ENCODE peak calls at places on chromosome 15, in nine cellular contexts. T is Panc1, O is fibroblast of lung, P is lower lobe of right lung, W is pancreas, V is GM23248, F is spleen, H is HCT116, J is A673. E is an unnamed sample.

GRCh38 chr15:38076806-38077205 is 142.4 kb downstream of the TMCO5A start:
- DNase-seq in T (no peak), O (no peak), P (no peak), W (no peak), V (no peak), F (peak; percentile 82), H (no peak), J (no peak), E (no peak)

GRCh38 chr15:38705421-38706219 is 141.0 kb upstream of the RASGRP1 start:
- DNase-seq in T (no peak), O (no peak), P (no peak), W (no peak), V (peak; percentile 37), F (no peak), H (no peak), J (no peak), E (no peak)

GRCh38 chr15:36814085-36814484 is 234.7 kb downstream of the CDIN1 start:
- DNase-seq in T (no peak), O (no peak), P (no peak), W (no peak), V (no peak), F (no peak), H (no peak), J (no peak), E (peak; percentile 45)

GRCh38 chr15:31128919-31129768 is 27.6 kb upstream of the TRPM1 start:
- DNase-seq in T (peak; percentile 41), O (peak; percentile 59), P (peak; percentile 83), W (peak; percentile 63), V (peak; percentile 69), F (peak; percentile 95), H (no peak), J (peak; percentile 73), E (peak; percentile 90)

GRCh38 chr15:77070180-77070499 is 769 bp downstream of the TSPAN3 start:
- DNase-seq in T (no peak), O (no peak), P (no peak), W (no peak), V (no peak), F (no peak), H (no peak), J (no peak), E (no peak)

GRCh38 chr15:52018693-52019393 is at the start of gene MAPK6:
- DNase-seq in T (peak; percentile 56), O (peak; percentile 92), P (peak; percentile 96), W (peak; percentile 96), V (peak; percentile 97), F (peak; percentile 98), H (peak; percentile 81), J (peak; percentile 95), E (peak; percentile 97)

GRCh38 chr15:91887921-91888373 is 34.4 kb downstream of the SLCO3A1 start:
- DNase-seq in T (no peak), O (peak; percentile 23), P (no peak), W (no peak), V (peak; percentile 28), F (no peak), H (no peak), J (no peak), E (no peak)

GRCh38 chr15:60649845-60650548 is 171.1 kb upstream of the ICE2 start:
- DNase-seq in T (no peak), O (no peak), P (no peak), W (no peak), V (peak; percentile 15), F (no peak), H (no peak), J (no peak), E (no peak)

GRCh38 chr15:74511583-74511982 is 29.4 kb upstream of the ARID3B start:
- DNase-seq in T (no peak), O (no peak), P (no peak), W (no peak), V (no peak), F (no peak), H (no peak), J (no peak), E (peak; percentile 41)

GRCh38 chr15:75776075-75776443 is 63.4 kb upstream of the CSPG4 start:
- DNase-seq in T (no peak), O (peak; percentile 31), P (no peak), W (no peak), V (peak; percentile 42), F (no peak), H (peak; percentile 10), J (no peak), E (no peak)

DNA sequence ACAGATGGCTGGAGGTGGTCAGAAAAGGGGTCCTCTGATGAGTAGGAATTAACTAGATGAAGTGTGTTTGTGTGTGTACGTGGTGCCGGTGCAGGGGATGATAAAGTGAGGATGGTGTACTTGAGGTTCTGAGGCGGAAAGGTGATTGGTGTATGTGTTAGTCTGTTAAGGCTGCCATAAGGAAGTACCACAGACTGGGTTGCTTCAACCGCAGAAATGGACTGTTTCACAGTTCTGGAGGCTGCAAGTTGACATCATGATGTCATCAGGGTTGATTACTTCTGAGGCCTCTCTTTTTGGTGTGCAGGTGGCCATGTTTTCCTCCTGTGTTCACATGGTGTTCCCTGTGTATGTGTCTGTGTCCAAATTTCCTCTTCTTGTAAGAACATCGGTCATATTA is 202.4 kb upstream of the RGMA start:
- DNase-seq in T (no peak), O (no peak), P (no peak), W (no peak), V (no peak), F (no peak), H (no peak), J (no peak), E (no peak)
- H3K27me3 ChIP-seq in T (no peaks in the 10 kb centered on the region), O (no peaks in the 10 kb centered on the region), P (no peaks in the 10 kb centered on the region), W (no peaks in the 10 kb centered on the region), V (no peaks in the 10 kb centered on the region), F (no peaks in the 10 kb centered on the region), H (peaks cover 5% of the 10 kb centered on the region), J (no peaks in the 10 kb centered on the region), E (no peaks in the 10 kb centered on the region)

GRCh38 chr15:49238342-49238741 is 68.3 kb downstream of the GALK2 start:
- DNase-seq in T (no peak), O (peak; percentile 97), P (no peak), W (no peak), V (peak; percentile 78), F (no peak), H (no peak), J (peak; percentile 50), E (no peak)
- H3K4me1 ChIP-seq in T (no peaks in the 10 kb centered on the region), O (peaks cover 18% of the 10 kb centered on the region), P (peaks cover 7% of the 10 kb centered on the region), W (no peaks in the 10 kb centered on the region), V (peaks cover 61% of the 10 kb centered on the region), F (peaks cover 6% of the 10 kb centered on the region), H (no peaks in the 10 kb centered on the region), J (peaks cover 33% of the 10 kb centered on the region), E (no peaks in the 10 kb centered on the region)

DNA sequence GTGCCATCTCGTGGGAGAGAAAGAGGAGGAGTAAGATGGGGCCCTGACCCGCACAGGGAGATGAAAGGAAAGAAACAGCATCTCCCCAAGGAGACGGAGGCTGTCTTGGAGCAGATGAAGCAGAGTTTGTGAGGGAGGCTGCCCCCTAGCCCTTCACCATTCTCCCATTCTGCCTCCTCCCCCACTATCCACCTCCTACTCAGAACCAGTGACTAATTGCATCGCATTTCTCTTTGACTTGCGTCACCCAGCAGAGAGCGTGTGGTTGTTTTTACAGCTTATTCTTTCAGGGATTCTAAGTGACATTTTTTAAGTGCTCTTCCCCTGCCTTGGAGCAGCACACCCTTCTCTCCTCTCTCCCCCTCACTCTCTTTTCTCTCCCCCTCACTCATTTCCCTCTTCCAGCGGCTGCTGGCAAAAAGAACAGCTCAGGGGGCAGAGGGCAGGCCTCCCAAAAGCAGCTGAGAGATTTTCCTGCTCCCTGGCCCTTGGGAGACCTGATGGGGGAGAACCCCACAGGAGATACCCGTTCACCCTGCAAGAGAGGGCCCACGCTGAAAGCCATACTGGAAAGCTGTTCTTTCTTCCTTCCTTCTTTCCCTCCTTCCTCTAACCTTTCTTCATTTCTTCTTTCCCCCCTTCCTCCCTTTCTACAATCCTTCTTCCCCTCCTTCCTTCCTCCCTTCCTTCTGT is 91.8 kb downstream of the MRPL46 start:
- DNase-seq in T (no peak), O (peak; percentile 52), P (no peak), W (no peak), V (peak; percentile 90), F (no peak), H (no peak), J (no peak), E (no peak)
- H3K4me3 ChIP-seq in T (no peak overlapping the region), O (no peak overlapping the region), P (no peak overlapping the region), W (no peak overlapping the region), V (peak overlapping the region; percentile 49), F (no peak overlapping the region), H (no peak overlapping the region), J (no peak overlapping the region), E (no peak overlapping the region)

GRCh38 chr15:67820147-67820991 is 4.9 kb upstream of the SKOR1 start:
- DNase-seq in T (no peak), O (no peak), P (no peak), W (peak; percentile 9), V (no peak), F (peak; percentile 64), H (no peak), J (no peak), E (no peak)
- H3K27me3 ChIP-seq in T (peaks cover 21% of the 10 kb centered on the region), O (peaks cover 69% of the 10 kb centered on the region), P (peaks cover 88% of the 10 kb centered on the region), W (peaks cover 3% of the 10 kb centered on the region), V (peaks cover 58% of the 10 kb centered on the region), F (peaks cover 84% of the 10 kb centered on the region), H (no peaks in the 10 kb centered on the region), J (peaks cover 69% of the 10 kb centered on the region), E (no peaks in the 10 kb centered on the region)

GRCh38 chr15:44096596-44096995 is 98.5 kb downstream of the FRMD5 start:
- DNase-seq in T (no peak), O (peak; percentile 41), P (no peak), W (no peak), V (no peak), F (no peak), H (no peak), J (no peak), E (no peak)

GRCh38 chr15:44101944-44102343 is 93.1 kb downstream of the FRMD5 start:
- DNase-seq in T (no peak), O (peak; percentile 15), P (no peak), W (no peak), V (peak; percentile 57), F (no peak), H (no peak), J (no peak), E (no peak)

GRCh38 chr15:44101286-44101685 is 93.8 kb downstream of the FRMD5 start:
- DNase-seq in T (no peak), O (peak; percentile 9), P (no peak), W (no peak), V (peak; percentile 74), F (no peak), H (no peak), J (no peak), E (no peak)

GRCh38 chr15:44097552-44097951 is 97.5 kb downstream of the FRMD5 start:
- DNase-seq in T (no peak), O (no peak), P (no peak), W (no peak), V (no peak), F (no peak), H (no peak), J (no peak), E (no peak)

GRCh38 chr15:44099671-44100070 is 95.4 kb downstream of the FRMD5 start:
- DNase-seq in T (no peak), O (peak; percentile 50), P (no peak), W (no peak), V (peak; percentile 35), F (no peak), H (no peak), J (no peak), E (no peak)
- H3K4me1 ChIP-seq in T (peaks cover 43% of the 10 kb centered on the region), O (peaks cover 21% of the 10 kb centered on the region), P (no peaks in the 10 kb centered on the region), W (no peaks in the 10 kb centered on the region), V (peaks cover 48% of the 10 kb centered on the region), F (no peaks in the 10 kb centered on the region), H (peaks cover 68% of the 10 kb centered on the region), J (no peaks in the 10 kb centered on the region), E (no peaks in the 10 kb centered on the region)

E was measured in Peyer's patch.